ENCODE peak calls at places on chromosomes 4 and X, in ten cellular contexts. Q, M, D, P, I, B, Y, L, E and A are unnamed samples.

GRCh38 chr4:3179126-3179706 is 69.7 kb upstream of the MSANTD1 start:
- DNase-seq in D (no peak), I (no peak), M (peak; percentile 29), P (no peak), L (no peak), B (no peak), E (no peak), Y (no peak), Q (no peak), A (no peak)

GRCh38 chr4:155704841-155705404 is 38.3 kb downstream of the GUCY1A1 start:
- DNase-seq in D (no peak), I (no peak), Y (no peak), Q (no peak), L (no peak), P (no peak), E (no peak), M (no peak), B (no peak), A (no peak)

GRCh38 chrX:120260369-120260768 is 9.8 kb downstream of the ZBTB33 start:
- DNase-seq in M (no peak), L (no peak), E (peak; percentile 34), Q (no peak), B (no peak), D (no peak), I (no peak), Y (no peak), P (no peak), A (no peak)

GRCh38 chrX:118727686-118728339 is 407 bp downstream of the IL13RA1 start:
- DNase-seq in D (no peak), M (peak; percentile 43), Y (peak; percentile 46), Q (no peak), L (no peak), B (no peak), I (peak; percentile 34), P (peak; percentile 55), E (peak; percentile 11), A (no peak)

GRCh38 chr4:87806520-87806919 is 7.2 kb downstream of the IBSP start:
- DNase-seq in B (no peak), Y (no peak), M (no peak), I (no peak), P (no peak), D (no peak), E (no peak), Q (no peak), L (no peak), A (no peak)

GRCh38 chr4:8191136-8191747 is 7.8 kb upstream of the SH3TC1 start:
- DNase-seq in I (peak; percentile 78), Q (no peak), D (peak; percentile 44), L (no peak), Y (peak; percentile 51), B (peak; percentile 86), P (peak; percentile 99), M (peak; percentile 63), E (no peak), A (no peak)

GRCh38 chr4:123064390-123064789 is 142.0 kb upstream of the NUDT6 start:
- DNase-seq in M (no peak), Y (no peak), I (no peak), E (no peak), P (no peak), Q (no peak), L (no peak), D (no peak), B (no peak), A (no peak)

GRCh38 chr4:17024430-17024829 is 126.0 kb upstream of the LDB2 start:
- DNase-seq in L (no peak), E (no peak), M (no peak), Q (no peak), Y (no peak), D (no peak), B (no peak), I (no peak), P (no peak), A (no peak)

GRCh38 chr4:1239141-1239948 is 9.6 kb downstream of the CTBP1 start:
- DNase-seq in L (peak; percentile 20), B (peak; percentile 54), I (peak; percentile 20), P (no peak), M (no peak), Q (no peak), E (no peak), D (no peak), Y (peak; percentile 7), A (no peak)

GRCh38 chr4:1239949-1240305 is 9.0 kb downstream of the CTBP1 start:
- DNase-seq in E (no peak), Y (no peak), D (no peak), Q (no peak), M (no peak), P (no peak), I (no peak), B (no peak), L (peak; percentile 12), A (no peak)

GRCh38 chr4:1241466-1241935 is 7.4 kb downstream of the CTBP1 start:
- DNase-seq in M (no peak), E (no peak), Q (no peak), D (no peak), L (peak; percentile 22), I (no peak), P (no peak), B (no peak), Y (peak; percentile 40), A (no peak)

GRCh38 chr4:1241936-1242505 is 6.9 kb downstream of the CTBP1 start:
- DNase-seq in B (peak; percentile 62), P (no peak), L (peak; percentile 26), M (no peak), Q (peak; percentile 10), D (no peak), Y (peak; percentile 6), I (no peak), E (no peak), A (no peak)

DNA sequence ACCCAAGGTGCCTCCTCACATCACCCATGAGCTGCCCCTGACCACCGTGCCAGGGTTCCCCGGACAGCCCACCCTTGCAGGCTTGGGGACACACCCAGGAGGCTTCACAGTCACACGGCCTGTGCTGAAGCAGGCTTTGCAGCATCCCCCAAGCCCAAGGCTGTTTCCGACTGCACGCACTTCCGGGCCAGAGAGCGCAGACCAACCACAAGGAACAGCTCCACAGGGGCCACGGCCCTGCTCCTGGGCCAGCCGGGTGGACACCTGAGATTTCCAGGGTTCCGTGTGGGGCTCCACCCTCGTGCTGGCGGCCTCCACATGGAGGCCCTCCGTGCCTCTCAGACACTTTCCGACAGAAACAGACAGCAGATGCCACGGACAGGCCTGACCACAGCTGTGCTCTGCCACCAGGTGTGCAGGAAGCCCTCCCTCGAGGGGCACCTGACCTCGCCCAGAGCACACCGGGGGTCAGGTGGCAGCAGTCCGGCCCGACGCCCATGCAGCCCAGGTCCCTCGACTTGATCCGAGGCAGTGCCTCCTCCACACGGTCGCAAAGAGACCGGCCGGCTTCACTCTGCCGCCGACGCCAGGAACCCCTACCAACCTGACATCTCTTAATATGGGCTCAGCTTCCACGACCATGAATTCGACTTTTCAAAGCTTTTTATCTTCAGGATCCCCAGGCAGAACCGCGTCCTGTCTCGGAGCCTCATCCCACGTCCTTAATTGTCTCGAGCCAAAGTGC is 8.0 kb downstream of the CTBP1 start:
- DNase-seq in P (no peak), L (peak; percentile 17), M (no peak), E (no peak), D (no peak), Q (no peak), Y (peak; percentile 9), B (peak; percentile 49), I (peak; percentile 13), A (no peak)
- TF ChIP-seq POLR2AphosphoS5 in P (no peak), L (no peak), M (no peak), E (no peak), D (no peak), Q (no peak), Y (no peak), B (no peak), I (no peak), A (no peak)

DNA sequence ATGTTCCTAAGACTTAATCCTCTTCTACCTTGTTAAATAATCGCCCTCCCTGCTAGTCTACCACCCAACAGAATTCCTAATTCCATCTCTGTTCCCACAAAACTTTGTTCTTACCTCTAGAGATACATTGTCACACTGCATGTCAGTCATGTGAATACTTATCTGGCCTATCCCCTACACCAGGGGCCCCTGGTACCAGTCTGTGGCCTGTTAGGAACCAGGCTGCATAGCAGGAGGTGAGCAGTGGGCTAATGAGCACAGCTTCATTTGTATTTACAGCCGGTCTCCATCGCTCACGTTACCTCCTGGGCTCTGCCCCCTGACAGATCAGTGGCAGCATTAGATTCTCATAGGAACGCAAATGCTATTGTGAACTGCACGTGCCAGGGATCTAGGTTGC is 73.9 kb downstream of the APBB2 start:
- DNase-seq in Q (no peak), D (no peak), Y (no peak), E (no peak), L (no peak), I (no peak), P (no peak), M (no peak), B (no peak), A (no peak)
- H3K4me1 ChIP-seq in Q (peaks cover 14% of the 10 kb centered on the region), D (peaks cover 8% of the 10 kb centered on the region), Y (peaks cover 31% of the 10 kb centered on the region), E (peaks cover 4% of the 10 kb centered on the region), L (peaks cover 16% of the 10 kb centered on the region), I (peaks cover 31% of the 10 kb centered on the region), P (peaks cover 46% of the 10 kb centered on the region), M (peaks cover 62% of the 10 kb centered on the region), B (peaks cover 48% of the 10 kb centered on the region), A (peaks cover 33% of the 10 kb centered on the region)

GRCh38 chr4:85496933-85497332 is 22.0 kb downstream of the ARHGAP24 start:
- DNase-seq in B (no peak), Y (no peak), E (no peak), I (no peak), M (no peak), L (no peak), Q (no peak), P (peak; percentile 69), D (no peak), A (no peak)
- H3K4me3 ChIP-seq in B (no peak overlapping the region), Y (no peak overlapping the region), E (no peak overlapping the region), I (no peak overlapping the region), M (no peak overlapping the region), L (no peak overlapping the region), Q (no peak overlapping the region), P (no peak overlapping the region), D (no peak overlapping the region), A (peak overlapping the region; percentile 28)

GRCh38 chr4:145480257-145480656 is 1.4 kb upstream of the SMAD1 start:
- DNase-seq in I (no peak), P (no peak), Y (no peak), Q (no peak), E (no peak), L (no peak), D (no peak), B (no peak), M (no peak), A (no peak)

GRCh38 chr4:145482209-145483021 is 762 bp downstream of the SMAD1 start:
- DNase-seq in P (peak; percentile 79), M (peak; percentile 55), Q (peak; percentile 57), Y (peak; percentile 61), E (peak; percentile 49), L (peak; percentile 78), I (peak; percentile 50), B (peak; percentile 78), D (peak; percentile 28), A (no peak)

GRCh38 chr4:145484240-145484846 is 2.7 kb downstream of the SMAD1 start:
- DNase-seq in D (no peak), Y (no peak), I (no peak), M (no peak), P (peak; percentile 47), Q (no peak), L (peak; percentile 41), B (no peak), E (no peak), A (no peak)

GRCh38 chr4:145481164-145481941 is at the start of gene SMAD1:
- DNase-seq in Y (peak; percentile 86), M (peak; percentile 88), Q (peak; percentile 86), B (peak; percentile 90), P (peak; percentile 76), I (peak; percentile 80), L (peak; percentile 88), D (no peak), E (peak; percentile 83), A (no peak)

GRCh38 chr4:145481942-145482208 is 222 bp downstream of the SMAD1 start:
- DNase-seq in P (no peak), D (no peak), Y (no peak), E (no peak), B (no peak), M (no peak), I (no peak), Q (no peak), L (no peak), A (no peak)
- TF ChIP-seq POLR2AphosphoS5 in P (no peak), D (no peak), Y (no peak), E (no peak), B (no peak), M (no peak), I (no peak), Q (no peak), L (no peak), A (no peak)